ENCODE peak calls at places on chromosome 1, in four cellular contexts. O is mesothelial cell of epicardium, I is sigmoid colon, S is HFFc6. F is an unnamed sample.

GRCh38 chr1:1899266-1899966 is 8.5 kb upstream of the GNB1 start:
- DNase-seq in O (no peak), I (no peak), S (no peak), F (no peak)

GRCh38 chr1:222105393-222105737 is 363.5 kb upstream of the DUSP10 start:
- DNase-seq in I (no peak), S (no peak), O (no peak), F (no peak)

GRCh38 chr1:11526071-11526895 is 47.3 kb downstream of the DISP3 start:
- DNase-seq in O (no peak), S (no peak), I (peak; percentile 52), F (no peak)

GRCh38 chr1:47137178-47137577 is at the start of gene CYP4A22:
- DNase-seq in O (no peak), S (no peak), I (no peak), F (no peak)

GRCh38 chr1:47222476-47222875 is 9.5 kb downstream of the TAL1 start:
- DNase-seq in I (no peak), O (no peak), S (no peak), F (no peak)

GRCh38 chr1:45116340-45116739 is 90.1 kb downstream of the ZSWIM5 start:
- DNase-seq in S (no peak), O (no peak), I (no peak), F (no peak)

GRCh38 chr1:93758842-93759515 is 77.3 kb upstream of the BCAR3 start:
- DNase-seq in O (no peak), S (no peak), I (no peak), F (peak; percentile 62)

GRCh38 chr1:107525961-107526360 is 385.1 kb downstream of the NTNG1 start:
- DNase-seq in S (no peak), O (no peak), I (no peak), F (no peak)

GRCh38 chr1:244761279-244761678 is 74.2 kb upstream of the COX20 start:
- DNase-seq in S (no peak), O (no peak), I (no peak), F (no peak)

GRCh38 chr1:67342002-67342890 is 34.6 kb downstream of the IL12RB2 start:
- DNase-seq in I (no peak), S (no peak), O (no peak), F (peak; percentile 40)

GRCh38 chr1:227427411-227427810 is 109.1 kb upstream of the CDC42BPA start:
- DNase-seq in S (no peak), I (no peak), O (no peak), F (no peak)

GRCh38 chr1:29649375-29650040 is 413.2 kb downstream of the PTPRU start:
- DNase-seq in I (no peak), S (peak; percentile 24), O (peak; percentile 35), F (peak; percentile 4)

GRCh38 chr1:219379691-219380090 is 206.0 kb downstream of the LYPLAL1 start:
- DNase-seq in S (no peak), O (no peak), I (no peak), F (no peak)

GRCh38 chr1:9404541-9404940 is 111.8 kb downstream of the SPSB1 start:
- DNase-seq in O (no peak), I (no peak), S (no peak), F (no peak)

GRCh38 chr1:53442297-53442696 is 16.9 kb upstream of the DMRTB1 start:
- DNase-seq in O (no peak), I (no peak), S (peak; percentile 23), F (no peak)

GRCh38 chr1:9717193-9718005 is 65.9 kb downstream of the PIK3CD start:
- DNase-seq in O (no peak), S (no peak), I (peak; percentile 83), F (peak; percentile 80)

GRCh38 chr1:227913969-227914791 is 33.6 kb downstream of the WNT9A start:
- DNase-seq in S (no peak), I (no peak), O (no peak), F (no peak)

GRCh38 chr1:55926906-55927471 is 652.4 kb downstream of the PLPP3 start:
- DNase-seq in O (no peak), S (no peak), I (no peak), F (no peak)

GRCh38 chr1:42177551-42177981 is 13.0 kb upstream of the GUCA2A start:
- DNase-seq in I (no peak), O (no peak), S (peak; percentile 92), F (no peak)

GRCh38 chr1:162682013-162682419 is 49.8 kb downstream of the DDR2 start:
- DNase-seq in S (no peak), I (peak; percentile 71), O (no peak), F (no peak)

GRCh38 chr1:97533358-97533757 is 387.5 kb downstream of the DPYD start:
- DNase-seq in O (no peak), I (no peak), S (no peak), F (no peak)

GRCh38 chr1:55313903-55314302 is 98.7 kb upstream of the USP24 start:
- DNase-seq in I (no peak), S (no peak), O (no peak), F (no peak)

GRCh38 chr1:61253059-61253735 is 170.8 kb downstream of the NFIA start:
- DNase-seq in O (no peak), S (peak; percentile 2), I (peak; percentile 96), F (no peak)

GRCh38 chr1:222894331-222894730 is 79.5 kb downstream of the DISP1 start:
- DNase-seq in O (no peak), S (no peak), I (no peak), F (no peak)

GRCh38 chr1:172970186-172970585 is 80.6 kb downstream of the TNFSF18 start:
- DNase-seq in S (peak; percentile 52), O (no peak), I (no peak), F (no peak)

GRCh38 chr1:76240321-76240720 is 165.8 kb downstream of the ST6GALNAC3 start:
- DNase-seq in O (no peak), I (no peak), S (peak; percentile 0), F (no peak)

GRCh38 chr1:151166506-151166956 is 587 bp downstream of the SCNM1 start:
- DNase-seq in S (peak; percentile 80), I (peak; percentile 72), O (no peak), F (no peak)

DNA sequence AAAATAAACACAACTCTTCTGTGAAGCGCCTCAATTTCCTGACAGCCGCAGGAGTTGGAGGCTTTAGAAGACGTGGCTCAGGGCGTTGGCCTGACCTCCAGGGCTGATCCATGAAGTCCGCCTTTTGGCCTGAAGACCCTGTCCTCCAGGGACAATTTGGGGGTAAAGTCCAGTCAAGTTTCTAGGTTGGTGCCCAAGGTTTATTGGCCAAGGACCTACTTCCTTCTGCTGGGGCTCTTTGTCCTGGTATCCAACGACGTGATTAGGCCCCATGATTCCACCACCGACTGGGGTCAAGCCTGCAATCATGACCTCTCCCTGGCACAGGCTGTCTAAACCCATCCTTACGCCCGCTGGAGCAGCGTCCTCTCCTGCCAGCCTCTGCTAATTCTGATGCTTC is 54.9 kb downstream of the PTPRF start:
- DNase-seq in I (no peak), O (no peak), S (no peak), F (no peak)
- TF ChIP-seq CTCF in I (no peak), O (no peak), S (no peak), F (no peak)

DNA sequence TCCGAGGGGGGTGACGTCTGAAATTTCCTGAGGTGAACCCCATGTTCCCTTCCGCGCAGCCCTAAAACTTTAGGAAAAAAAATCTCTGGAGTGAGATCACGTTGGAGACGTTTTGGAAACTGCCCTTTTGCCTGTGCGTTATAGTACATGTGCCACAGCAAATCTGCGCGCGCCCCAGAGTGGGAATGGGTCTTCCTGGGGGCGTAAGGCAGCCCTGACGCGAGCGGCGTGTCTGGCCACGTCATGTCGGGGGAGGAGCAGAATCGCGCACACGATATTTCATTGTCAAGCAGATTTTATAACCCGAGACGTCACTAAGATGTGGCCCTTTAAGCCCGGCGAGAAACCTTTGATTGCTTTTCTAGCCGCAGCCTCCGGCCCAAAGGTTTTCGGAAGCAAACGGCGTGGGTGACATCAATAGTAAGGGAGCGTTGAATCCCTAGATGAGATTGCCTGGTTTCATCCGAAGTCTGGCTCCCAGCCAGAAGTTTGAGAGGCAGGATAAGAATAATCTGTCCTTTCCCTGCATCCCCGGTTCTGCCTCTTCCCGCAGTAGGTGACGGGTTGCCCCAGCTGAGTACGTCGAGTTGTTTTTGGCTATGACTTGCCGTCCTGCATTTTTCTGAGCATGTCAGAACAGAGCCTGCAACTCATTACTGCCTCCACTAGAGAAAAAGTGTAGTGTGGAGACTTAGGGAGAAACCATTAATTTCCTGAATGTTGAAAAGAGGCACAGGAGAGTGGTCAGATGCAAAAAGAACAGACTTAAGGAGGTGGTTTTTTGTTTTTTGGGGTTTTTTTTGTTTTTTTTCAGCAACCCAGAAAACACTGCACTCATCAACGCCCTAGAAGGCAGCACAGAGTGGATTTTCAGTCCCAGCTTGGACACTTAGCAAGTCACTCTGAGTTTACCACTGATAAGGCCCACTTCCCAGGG is 800 bp upstream of the PMVK start:
- DNase-seq in S (peak; percentile 90), O (peak; percentile 86), I (peak; percentile 97), F (peak; percentile 92)
- TF ChIP-seq CTCF in S (peak; percentile 49), O (no peak), I (no peak), F (peak; percentile 34)

GRCh38 chr1:63534406-63534805 is 11.1 kb downstream of the EFCAB7 start:
- DNase-seq in I (no peak), O (no peak), S (no peak), F (no peak)

GRCh38 chr1:63532727-63533126 is 9.4 kb downstream of the EFCAB7 start:
- DNase-seq in S (no peak), O (no peak), I (no peak), F (no peak)

GRCh38 chr1:63537006-63537405 is 13.7 kb downstream of the EFCAB7 start:
- DNase-seq in O (no peak), I (no peak), S (no peak), F (no peak)

GRCh38 chr1:63537940-63538339 is 14.6 kb downstream of the EFCAB7 start:
- DNase-seq in S (no peak), I (no peak), O (no peak), F (no peak)
- TF ChIP-seq CTCF in S (peak; percentile 80), I (no peak), O (peak; percentile 60), F (peak; percentile 69)

GRCh38 chr1:178344513-178345077 is 152.2 kb downstream of the CLEC20A start:
- DNase-seq in I (no peak), S (peak; percentile 95), O (no peak), F (no peak)
- TF ChIP-seq CTCF in I (peak; percentile 10), S (peak; percentile 81), O (no peak), F (no peak)

GRCh38 chr1:27015260-27015659 is 2.6 kb upstream of the TENT5B start:
- DNase-seq in I (no peak), S (no peak), O (no peak), F (no peak)
- TF ChIP-seq CTCF in I (no peak), S (no peak), O (no peak), F (no peak)

DNA sequence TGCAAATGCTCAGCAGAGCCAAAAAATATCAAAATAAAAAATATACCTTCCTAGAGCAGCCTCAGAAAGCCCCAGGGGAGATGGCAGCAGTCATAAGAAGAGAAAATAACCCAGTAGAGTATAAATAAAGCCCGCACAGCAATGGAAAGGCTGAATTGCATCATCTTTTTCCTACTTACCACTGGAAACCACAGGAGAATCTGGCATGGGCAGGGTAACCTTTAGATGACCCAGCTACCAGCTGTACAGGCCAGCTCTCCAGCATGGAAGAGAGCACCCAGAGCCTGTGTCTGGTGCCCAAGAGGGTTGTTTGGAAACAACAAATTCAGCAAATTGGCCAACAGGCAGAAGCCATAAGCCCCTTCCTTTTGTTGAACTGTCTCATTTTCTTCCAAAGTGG is 253.1 kb downstream of the OMA1 start:
- DNase-seq in I (no peak), S (no peak), O (no peak), F (no peak)
- TF ChIP-seq CTCF in I (no peak), S (no peak), O (no peak), F (no peak)